ENCODE peak calls at places on chromosomes 3 and 15, in ten cellular contexts. M is glutamatergic neuron; A is heart right ventricle; L is B cell; T is endothelial cell of umbilical vein; R is D721Med; N is tibial artery; X is CD8-positive, alpha-beta T cell; P is CD4-positive, alpha-beta T cell; W is H9. S is an unnamed sample.

GRCh38 chr3:63975705-63976104 is 47.6 kb downstream of the PSMD6 start:
- DNase-seq in T (peak), A (peak), L (no peak), P (no peak), X (no peak), W (no peak), N (peak), R (no peak), M (no peak), S (no peak)

GRCh38 chr3:72134989-72135451 is 350.1 kb upstream of the PROK2 start:
- DNase-seq in T (no peak), N (no peak), X (no peak), P (no peak), R (no peak), L (peak), W (no peak), A (no peak), M (no peak), S (peak)

GRCh38 chr15:83283813-83284562 is 476 bp downstream of the BNC1 start:
- DNase-seq in T (peak), A (no peak), P (no peak), X (no peak), N (no peak), L (no peak), W (peak), M (peak), R (no peak), S (peak)

GRCh38 chr3:87792532-87793321 is 266.1 kb downstream of the CGGBP1 start:
- DNase-seq in N (no peak), P (no peak), M (peak), X (no peak), A (peak), W (peak), R (peak), T (no peak), L (peak), S (peak)

GRCh38 chr3:129324855-129325254 is 46.2 kb downstream of the HMCES start:
- DNase-seq in N (no peak), W (no peak), X (no peak), R (no peak), M (no peak), L (no peak), A (no peak), T (no peak), P (no peak), S (no peak)

GRCh38 chr15:96524676-96525417 is 194.3 kb downstream of the NR2F2 start:
- DNase-seq in A (no peak), T (no peak), R (no peak), L (no peak), N (no peak), W (no peak), M (no peak), P (no peak), X (no peak), S (no peak)

GRCh38 chr15:95715919-95716318 is 614.6 kb upstream of the NR2F2 start:
- DNase-seq in P (no peak), R (no peak), W (no peak), X (no peak), M (no peak), A (no peak), T (no peak), N (no peak), L (no peak), S (no peak)

GRCh38 chr15:79105141-79105540 is 14.6 kb upstream of the RASGRF1 start:
- DNase-seq in P (no peak), A (no peak), X (no peak), N (no peak), M (no peak), W (peak), T (no peak), L (no peak), R (no peak), S (no peak)

GRCh38 chr3:17243616-17244015 is 358.9 kb downstream of the PLCL2 start:
- DNase-seq in N (no peak), A (no peak), R (no peak), M (no peak), T (no peak), X (no peak), P (no peak), L (no peak), W (no peak), S (no peak)

GRCh38 chr3:195909645-195910498 is 1.5 kb upstream of the TNK2 start:
- DNase-seq in A (peak), R (peak), X (peak), L (peak), W (peak), N (peak), M (peak), T (peak), P (peak), S (peak)

GRCh38 chr3:175477651-175478224 is 618.6 kb downstream of the NAALADL2 start:
- DNase-seq in M (no peak), X (no peak), P (no peak), W (no peak), T (no peak), L (no peak), R (no peak), A (no peak), N (no peak), S (peak)

GRCh38 chr15:70863450-70864218 is 9.7 kb upstream of the LARP6 start:
- DNase-seq in W (no peak), P (no peak), M (no peak), T (peak), A (no peak), N (no peak), R (no peak), X (no peak), L (no peak), S (no peak)

GRCh38 chr3:70120360-70120966 is 120.9 kb downstream of the SAMMSON start:
- DNase-seq in R (peak), X (peak), W (peak), L (peak), T (peak), P (peak), A (peak), N (peak), M (peak), S (peak)

GRCh38 chr3:71512000-71512399 is 71.5 kb downstream of the FOXP1 start:
- DNase-seq in T (no peak), X (peak), R (no peak), L (peak), P (no peak), M (no peak), N (no peak), W (peak), A (no peak), S (peak)

GRCh38 chr3:107064445-107065060 is 312.7 kb upstream of the CCDC54 start:
- DNase-seq in P (peak), A (peak), X (peak), T (peak), W (peak), N (peak), M (peak), R (peak), L (peak), S (peak)

GRCh38 chr3:102529452-102529851 is 94.6 kb downstream of the ZPLD1 start:
- DNase-seq in W (peak), L (no peak), R (no peak), M (no peak), N (no peak), A (no peak), X (no peak), P (no peak), T (no peak), S (no peak)

GRCh38 chr3:190673157-190673556 is 159.3 kb downstream of the IL1RAP start:
- DNase-seq in R (no peak), P (no peak), L (no peak), W (no peak), T (no peak), N (no peak), X (no peak), M (no peak), A (no peak), S (no peak)

GRCh38 chr3:78257956-78258530 is 1218.1 kb downstream of the ROBO2 start:
- DNase-seq in T (no peak), X (no peak), N (no peak), L (no peak), R (no peak), W (no peak), A (no peak), P (no peak), M (no peak), S (no peak)

GRCh38 chr3:158935846-158936245 is 134.0 kb downstream of the MFSD1 start:
- DNase-seq in W (no peak), R (no peak), P (no peak), X (no peak), M (no peak), N (no peak), A (no peak), T (no peak), L (no peak), S (no peak)

GRCh38 chr15:99536422-99537033 is 29.3 kb upstream of the MEF2A start:
- DNase-seq in M (no peak), R (no peak), L (no peak), A (peak), P (no peak), X (no peak), W (no peak), T (peak), N (peak), S (no peak)

GRCh38 chr3:184672335-184672734 is 39.5 kb downstream of the MAGEF1 start:
- DNase-seq in X (no peak), M (no peak), R (no peak), A (no peak), P (no peak), N (no peak), L (no peak), T (no peak), W (no peak), S (no peak)

GRCh38 chr3:58494107-58494506 is 2.2 kb downstream of the KCTD6 start:
- DNase-seq in R (no peak), A (no peak), W (no peak), P (no peak), X (no peak), L (no peak), N (no peak), T (no peak), M (no peak), S (no peak)

GRCh38 chr3:196554205-196554604 is 14.1 kb downstream of the WDR53 start:
- DNase-seq in X (no peak), P (no peak), N (no peak), R (no peak), L (peak), W (no peak), T (no peak), M (no peak), A (no peak), S (no peak)

GRCh38 chr15:68312701-68313204 is 35.2 kb downstream of the FEM1B start:
- DNase-seq in W (peak), P (no peak), M (no peak), N (peak), X (no peak), L (no peak), R (no peak), T (no peak), A (no peak), S (no peak)

GRCh38 chr3:171564723-171565122 is 104.5 kb upstream of the TNIK start:
- DNase-seq in M (no peak), P (no peak), W (no peak), R (no peak), X (no peak), L (no peak), T (peak), A (no peak), N (no peak), S (no peak)

GRCh38 chr3:61443886-61444285 is 117.5 kb upstream of the PTPRG start:
- DNase-seq in T (no peak), A (no peak), W (no peak), N (no peak), L (no peak), X (no peak), M (no peak), P (no peak), R (no peak), S (no peak)

GRCh38 chr3:72973031-72973723 is 23.4 kb upstream of the PPP4R2 start:
- DNase-seq in A (no peak), L (no peak), P (no peak), T (peak), W (no peak), R (no peak), M (no peak), X (no peak), N (no peak), S (no peak)

GRCh38 chr15:81091889-81092558 is 42.0 kb upstream of the CFAP161 start:
- DNase-seq in P (no peak), W (no peak), A (peak), R (no peak), T (peak), N (no peak), L (no peak), M (no peak), X (no peak), S (no peak)

GRCh38 chr3:110589381-110589780 is 482.2 kb upstream of the NECTIN3 start:
- DNase-seq in R (no peak), M (no peak), W (no peak), L (no peak), N (no peak), X (no peak), T (no peak), P (no peak), A (no peak), S (no peak)

GRCh38 chr3:123800352-123800682 is 83.8 kb downstream of the MYLK start:
- DNase-seq in T (no peak), W (no peak), N (no peak), L (no peak), X (no peak), R (no peak), A (no peak), M (no peak), P (no peak), S (no peak)

GRCh38 chr3:16370872-16371740 is 106.1 kb downstream of the OXNAD1 start:
- DNase-seq in W (no peak), P (no peak), R (no peak), N (no peak), M (peak), T (no peak), A (no peak), X (no peak), L (peak), S (peak)

GRCh38 chr3:172844428-172844827 is 93.9 kb downstream of the ECT2 start:
- DNase-seq in A (no peak), W (no peak), T (no peak), R (no peak), L (no peak), N (no peak), P (no peak), X (no peak), M (no peak), S (no peak)

GRCh38 chr3:168801792-168802191 is 706.1 kb upstream of the GOLIM4 start:
- DNase-seq in P (no peak), X (no peak), L (no peak), M (no peak), W (no peak), N (no peak), R (no peak), A (no peak), T (peak), S (no peak)

GRCh38 chr3:67509471-67510075 is 144.8 kb downstream of the SUCLG2 start:
- DNase-seq in W (peak), L (no peak), T (no peak), A (peak), X (no peak), M (no peak), N (no peak), R (no peak), P (no peak), S (no peak)

GRCh38 chr3:123605789-123606234 is 21.0 kb upstream of the HACD2 start:
- DNase-seq in W (peak), N (no peak), P (no peak), R (no peak), A (no peak), X (no peak), M (no peak), L (peak), T (no peak), S (peak)

GRCh38 chr3:138241061-138241460 is 54.0 kb downstream of the ARMC8 start:
- DNase-seq in X (no peak), L (no peak), W (no peak), T (no peak), R (no peak), N (no peak), M (no peak), P (no peak), A (no peak), S (no peak)

GRCh38 chr3:21795152-21795837 is 44.3 kb upstream of the ZNF385D start:
- DNase-seq in N (peak), L (no peak), R (no peak), M (peak), P (no peak), T (no peak), A (peak), X (no peak), W (no peak), S (no peak)

DNA sequence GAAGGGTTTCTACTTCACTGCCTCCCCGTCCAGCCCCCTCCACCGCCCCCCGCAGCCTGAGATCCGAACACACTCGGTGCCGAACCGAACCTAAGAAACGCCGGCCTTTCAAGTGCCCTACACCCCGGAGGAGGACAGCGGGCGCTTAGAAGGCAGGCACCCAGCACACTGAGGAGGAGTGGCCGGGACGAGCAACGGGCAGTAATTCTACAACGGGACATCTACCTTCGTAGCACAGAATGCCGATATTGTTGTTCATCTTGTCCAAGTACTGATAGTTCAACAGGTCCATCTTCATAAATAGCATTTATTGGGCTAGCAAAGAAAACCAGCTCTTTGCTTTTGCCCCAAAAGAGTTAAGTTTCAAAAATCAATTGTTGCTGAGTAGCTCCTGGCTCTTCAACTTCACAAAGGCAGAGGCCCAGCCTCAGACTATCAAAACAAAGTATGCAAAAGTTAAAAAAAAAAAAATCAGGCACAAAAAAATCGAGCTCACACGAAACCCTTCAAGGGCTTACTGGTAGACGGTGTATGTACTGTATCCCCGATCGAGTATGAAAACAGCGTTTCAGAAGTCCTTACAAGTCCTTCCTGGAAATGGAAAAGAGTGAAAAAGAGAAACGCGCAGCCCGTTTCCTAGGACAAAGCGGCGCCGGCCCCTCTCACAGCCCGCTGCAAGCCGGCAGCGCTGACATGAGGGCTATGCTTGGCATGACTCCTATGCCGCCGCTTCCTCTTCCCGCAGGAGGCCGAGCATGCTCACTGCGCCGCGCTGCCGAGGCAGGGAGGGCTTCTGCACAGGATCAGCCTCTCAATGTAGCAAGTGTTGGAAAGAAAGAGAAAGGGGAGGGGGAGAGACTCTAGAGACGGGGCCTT is at the start of gene VGLL4:
- DNase-seq in W (peak), A (peak), P (peak), R (no peak), T (peak), L (peak), N (peak), X (peak), M (peak), S (peak)
- TF ChIP-seq CTCF in W (no peak), A (peak), P (no peak), R (peak), T (no peak), L (no peak), N (no peak), X (no peak), M (no peak), S (no peak)

GRCh38 chr15:65532738-65533051 is 2.4 kb downstream of the HACD3 start:
- DNase-seq in R (no peak), N (no peak), T (no peak), L (no peak), W (no peak), P (no peak), A (no peak), X (no peak), M (no peak), S (no peak)
- TF ChIP-seq CTCF in R (no peak), N (no peak), T (no peak), L (no peak), W (no peak), P (no peak), A (no peak), X (no peak), M (no peak), S (no peak)

GRCh38 chr3:166425900-166426611 is 588.8 kb upstream of the BCHE start:
- DNase-seq in X (no peak), R (no peak), L (no peak), M (no peak), T (no peak), A (no peak), P (no peak), W (peak), N (no peak), S (no peak)
- TF ChIP-seq CTCF in X (no peak), R (no peak), L (no peak), M (no peak), T (no peak), A (no peak), P (no peak), W (peak), N (no peak), S (no peak)

GRCh38 chr3:140553591-140553990 is 124.3 kb upstream of the TRIM42 start:
- DNase-seq in R (no peak), W (peak), A (no peak), X (no peak), N (no peak), P (no peak), T (no peak), M (no peak), L (no peak), S (no peak)

GRCh38 chr3:140557476-140557875 is 120.4 kb upstream of the TRIM42 start:
- DNase-seq in W (no peak), P (no peak), T (no peak), X (no peak), M (no peak), N (no peak), L (no peak), A (no peak), R (no peak), S (no peak)

GRCh38 chr3:140552898-140553297 is 125.0 kb upstream of the TRIM42 start:
- DNase-seq in W (no peak), N (no peak), X (no peak), P (no peak), T (no peak), M (no peak), L (no peak), A (no peak), R (no peak), S (no peak)

GRCh38 chr3:140555666-140556065 is 122.2 kb upstream of the TRIM42 start:
- DNase-seq in P (no peak), W (no peak), X (no peak), L (no peak), M (no peak), R (no peak), T (no peak), A (no peak), N (no peak), S (no peak)

DNA sequence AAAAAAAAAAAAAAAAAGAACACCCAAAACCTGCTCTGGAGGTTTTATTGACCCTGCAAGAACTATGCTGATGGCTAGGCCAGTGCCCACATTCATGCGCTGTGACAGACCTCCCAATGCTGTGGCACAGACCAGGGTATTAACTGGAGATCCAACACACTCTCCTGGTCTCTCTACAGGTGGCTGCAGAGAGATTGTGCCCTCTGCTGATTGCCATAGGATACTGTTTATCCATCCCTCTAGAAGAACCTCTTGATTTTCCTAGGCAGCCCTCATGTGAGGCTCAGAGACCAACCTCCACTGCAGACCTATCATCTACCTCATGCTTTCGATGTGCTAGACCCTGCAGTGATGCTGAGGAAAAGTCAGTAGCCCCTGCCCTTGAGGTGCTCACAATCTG is 125.5 kb upstream of the TRIM42 start:
- DNase-seq in N (no peak), A (no peak), M (no peak), P (no peak), L (no peak), T (no peak), W (no peak), X (no peak), R (no peak), S (no peak)
- TF ChIP-seq CTCF in N (no peak), A (no peak), M (no peak), P (no peak), L (no peak), T (no peak), W (peak), X (no peak), R (no peak), S (no peak)

GRCh38 chr3:170496026-170496867 is 77.6 kb downstream of the CLDN11 start:
- DNase-seq in A (no peak), R (no peak), X (no peak), M (no peak), N (no peak), W (peak), P (no peak), L (no peak), T (no peak), S (no peak)
- TF ChIP-seq CTCF in A (no peak), R (no peak), X (no peak), M (no peak), N (no peak), W (peak), P (no peak), L (no peak), T (no peak), S (no peak)

DNA sequence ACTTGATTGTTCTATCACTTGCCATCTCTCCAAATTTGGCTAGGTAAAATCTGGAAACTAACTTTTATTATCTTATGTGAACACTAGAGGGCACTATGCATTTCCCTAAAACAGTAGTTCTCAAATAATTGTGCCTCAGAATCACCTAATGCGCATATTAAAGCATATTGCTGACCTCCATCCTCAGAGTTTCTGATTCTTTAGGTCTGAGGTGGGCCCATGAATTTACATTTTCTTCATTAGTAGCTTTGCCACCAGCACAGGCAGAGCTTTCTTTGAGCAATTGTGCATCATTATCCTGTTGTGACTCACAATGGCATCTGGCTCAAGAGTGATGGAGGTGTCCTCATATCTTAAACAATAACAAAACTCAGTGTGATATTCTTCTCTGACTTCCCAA is 17.5 kb upstream of the BCHE start:
- DNase-seq in A (no peak), W (no peak), L (no peak), T (peak), M (no peak), N (no peak), P (no peak), R (no peak), X (no peak), S (peak)
- TF ChIP-seq CTCF in A (peak), W (peak), L (peak), T (peak), M (peak), N (no peak), P (peak), R (peak), X (peak), S (peak)